ENCODE peak calls at places on chromosomes 13 and 19, in six cellular contexts. S is CD8-positive, alpha-beta T cell; B is psoas muscle; P is PC-3; H is spleen; R is GM12878. M is an unnamed sample.

GRCh38 chr19:1163934-1164683 is 10.0 kb downstream of the SBNO2 start:
- DNase-seq in H (peak; percentile 77), R (no peak), B (peak; percentile 60), P (no peak), S (no peak), M (no peak)

GRCh38 chr19:10112037-10112751 is 701 bp downstream of the P2RY11 start:
- DNase-seq in S (peak; percentile 39), R (no peak), B (no peak), P (peak; percentile 22), H (no peak), M (no peak)

GRCh38 chr13:114053026-114053425 is 79.2 kb upstream of the C13orf46 start:
- DNase-seq in H (no peak), R (no peak), B (no peak), P (no peak), S (no peak), M (no peak)

GRCh38 chr13:76953921-76954320 is 5.6 kb downstream of the ACOD1 start:
- DNase-seq in S (no peak), P (no peak), R (no peak), B (no peak), H (no peak), M (no peak)

GRCh38 chr19:52946322-52947310 is 16.1 kb downstream of the ZNF816 start:
- DNase-seq in H (no peak), P (peak; percentile 77), B (peak; percentile 64), S (no peak), R (no peak), M (no peak)

GRCh38 chr13:114067381-114067885 is 65.0 kb downstream of the RASA3 start:
- DNase-seq in H (no peak), P (peak; percentile 43), R (peak; percentile 87), S (no peak), B (no peak), M (peak; percentile 64)

GRCh38 chr13:99990045-99990977 is 8.7 kb downstream of the ZIC2 start:
- DNase-seq in B (no peak), R (no peak), S (no peak), P (no peak), H (no peak), M (no peak)

GRCh38 chr19:51994048-51994644 is 7.5 kb upstream of the ZNF350 start:
- DNase-seq in S (no peak), H (no peak), B (no peak), R (no peak), P (no peak), M (no peak)

GRCh38 chr19:29771708-29772415 is 39.9 kb upstream of the CCNE1 start:
- DNase-seq in P (peak; percentile 46), R (no peak), H (no peak), B (peak; percentile 34), S (peak; percentile 31), M (peak; percentile 18)

GRCh38 chr13:36713842-36714241 is 40.0 kb downstream of the SERTM1 start:
- DNase-seq in B (no peak), S (no peak), P (peak; percentile 7), R (no peak), H (no peak), M (no peak)

GRCh38 chr13:33204130-33204927 is 81.2 kb downstream of the STARD13 start:
- DNase-seq in B (peak; percentile 64), P (no peak), H (no peak), R (peak; percentile 78), S (no peak), M (no peak)

GRCh38 chr13:31774186-31774585 is 34.9 kb downstream of the RXFP2 start:
- DNase-seq in H (no peak), S (no peak), P (no peak), R (no peak), B (no peak), M (no peak)

GRCh38 chr13:22055259-22055658 is 384.4 kb downstream of the FGF9 start:
- DNase-seq in H (no peak), P (no peak), R (no peak), S (no peak), B (no peak), M (no peak)

GRCh38 chr13:90315061-90315460 is 1032.4 kb upstream of the MIR17HG start:
- DNase-seq in S (no peak), B (no peak), R (no peak), H (no peak), P (no peak), M (no peak)

GRCh38 chr19:43463381-43464088 is 1.9 kb downstream of the LYPD3 start:
- DNase-seq in R (peak; percentile 73), H (peak; percentile 99), S (peak; percentile 99), B (peak; percentile 95), P (peak; percentile 91), M (peak; percentile 87)

GRCh38 chr19:11136400-11137101 is 19.0 kb downstream of the SPC24 start:
- DNase-seq in P (no peak), R (no peak), H (no peak), B (no peak), S (no peak), M (peak; percentile 23)

GRCh38 chr19:4523306-4524110 is 5.2 kb upstream of the PLIN4 start:
- DNase-seq in S (no peak), B (peak; percentile 71), P (peak; percentile 61), R (no peak), H (peak; percentile 88), M (no peak)

GRCh38 chr19:18230941-18231734 is 4.9 kb upstream of the PDE4C start:
- DNase-seq in R (no peak), S (no peak), B (no peak), H (no peak), P (no peak), M (no peak)

GRCh38 chr19:18234194-18234593 is 8.0 kb upstream of the PDE4C start:
- DNase-seq in P (no peak), S (no peak), R (no peak), B (no peak), H (no peak), M (no peak)

GRCh38 chr19:18231775-18232174 is 5.5 kb upstream of the PDE4C start:
- DNase-seq in B (no peak), P (no peak), H (no peak), S (no peak), R (no peak), M (no peak)

GRCh38 chr19:18233224-18233825 is 7.1 kb upstream of the PDE4C start:
- DNase-seq in S (peak; percentile 53), R (no peak), B (peak; percentile 44), P (peak; percentile 69), H (no peak), M (peak; percentile 25)

DNA sequence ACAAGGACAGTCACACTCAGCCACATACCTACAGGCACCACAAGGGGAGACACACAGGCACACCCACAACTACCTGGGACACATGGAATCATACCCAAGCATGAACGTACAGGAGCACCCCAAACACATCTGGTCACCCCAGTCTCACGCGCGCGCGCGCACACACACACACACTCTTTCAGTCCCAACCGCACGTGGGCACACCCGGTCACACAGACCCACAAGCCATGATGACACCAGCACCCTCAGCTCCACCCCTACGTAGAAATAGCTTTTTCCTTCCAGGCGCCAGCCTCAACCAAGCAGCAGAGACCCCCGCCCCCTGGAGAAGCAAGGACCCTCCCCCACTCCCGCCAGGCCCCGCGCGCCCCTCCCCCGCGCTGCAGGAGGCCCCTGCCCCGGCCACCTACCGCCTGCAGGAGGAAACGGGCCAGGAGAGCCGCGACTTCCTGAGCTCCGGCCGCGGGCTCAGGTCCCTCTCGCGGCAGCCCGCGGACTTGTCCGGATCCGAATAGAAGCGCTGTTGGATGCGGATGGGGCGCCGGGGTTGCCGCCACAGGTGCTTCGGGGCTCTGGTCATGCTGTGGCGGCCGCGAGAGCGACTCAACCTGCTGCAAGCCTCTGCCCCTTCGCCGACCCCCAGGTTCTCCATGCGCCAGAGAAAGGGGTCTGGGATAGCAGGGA is 6.4 kb upstream of the PDE4C start:
- DNase-seq in P (no peak), S (no peak), B (no peak), R (no peak), H (no peak), M (no peak)
- TF ChIP-seq CTCF in P (no peak), S (no peak), B (no peak), R (no peak), H (no peak), M (no peak)

DNA sequence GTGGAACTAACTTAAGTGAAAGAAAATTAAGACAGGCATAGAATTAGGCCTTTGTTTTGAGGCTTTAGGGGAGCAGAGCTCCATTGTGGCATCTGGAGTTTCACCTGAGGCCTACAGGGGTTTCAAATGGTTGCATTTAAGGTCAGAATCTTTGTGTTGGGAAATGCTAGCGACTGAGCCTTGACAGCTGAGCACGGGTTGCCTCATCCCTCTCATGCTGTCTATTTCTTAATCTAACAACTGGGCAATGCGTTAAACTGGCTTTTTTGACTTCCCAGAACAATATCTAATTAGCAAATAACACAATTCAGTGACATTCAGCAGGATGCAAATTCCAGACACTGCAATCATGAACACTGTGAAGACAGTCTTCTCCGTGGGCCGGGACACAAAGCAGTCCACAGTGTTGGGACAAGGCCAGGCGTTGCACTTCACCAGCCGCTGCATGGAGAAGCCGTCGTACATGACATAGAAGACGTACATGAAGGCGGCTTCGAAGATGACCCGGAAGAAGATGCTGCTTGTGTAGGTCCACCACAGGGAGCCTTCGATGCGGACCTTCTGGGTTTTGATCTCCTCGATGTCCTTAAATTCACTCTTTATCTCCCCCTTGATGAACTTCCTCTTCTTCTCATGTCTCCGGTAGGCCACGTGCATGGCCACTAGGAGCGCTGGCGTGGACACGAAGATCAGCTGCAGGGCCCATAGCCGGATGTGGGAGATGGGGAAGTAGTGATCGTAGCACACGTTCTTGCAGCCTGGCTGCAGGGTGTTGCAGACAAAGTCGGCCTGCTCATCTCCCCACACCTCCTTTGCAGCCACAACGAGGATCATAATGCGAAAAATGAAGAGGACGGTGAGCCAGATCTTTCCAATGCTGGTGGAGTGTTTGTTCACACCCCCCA is 3.8 kb downstream of the GJB2 start:
- DNase-seq in H (no peak), B (no peak), S (no peak), R (no peak), P (no peak), M (peak; percentile 89)
- H3K27ac ChIP-seq in H (no peak overlapping the region), B (no peak overlapping the region), S (no peak overlapping the region), R (no peak overlapping the region), P (no peak overlapping the region), M (peak overlapping the region; percentile 59)

GRCh38 chr19:42459926-42460325 is 17.2 kb upstream of the CXCL17 start:
- DNase-seq in P (no peak), B (no peak), R (no peak), H (no peak), S (no peak), M (no peak)

GRCh38 chr19:42452590-42452989 is 9.8 kb upstream of the CXCL17 start:
- DNase-seq in P (no peak), B (no peak), H (no peak), R (no peak), S (no peak), M (peak; percentile 45)

GRCh38 chr19:42450314-42450934 is 7.7 kb upstream of the CXCL17 start:
- DNase-seq in S (peak; percentile 76), B (peak; percentile 70), H (peak; percentile 86), R (peak; percentile 84), P (peak; percentile 87), M (peak; percentile 78)

GRCh38 chr19:42455621-42456081 is 12.9 kb upstream of the CXCL17 start:
- DNase-seq in R (no peak), H (no peak), P (peak; percentile 93), S (no peak), B (no peak), M (peak; percentile 29)
- H3K4me3 ChIP-seq in R (no peak overlapping the region), H (no peak overlapping the region), P (no peak overlapping the region), S (no peak overlapping the region), B (no peak overlapping the region), M (no peak overlapping the region)

DNA sequence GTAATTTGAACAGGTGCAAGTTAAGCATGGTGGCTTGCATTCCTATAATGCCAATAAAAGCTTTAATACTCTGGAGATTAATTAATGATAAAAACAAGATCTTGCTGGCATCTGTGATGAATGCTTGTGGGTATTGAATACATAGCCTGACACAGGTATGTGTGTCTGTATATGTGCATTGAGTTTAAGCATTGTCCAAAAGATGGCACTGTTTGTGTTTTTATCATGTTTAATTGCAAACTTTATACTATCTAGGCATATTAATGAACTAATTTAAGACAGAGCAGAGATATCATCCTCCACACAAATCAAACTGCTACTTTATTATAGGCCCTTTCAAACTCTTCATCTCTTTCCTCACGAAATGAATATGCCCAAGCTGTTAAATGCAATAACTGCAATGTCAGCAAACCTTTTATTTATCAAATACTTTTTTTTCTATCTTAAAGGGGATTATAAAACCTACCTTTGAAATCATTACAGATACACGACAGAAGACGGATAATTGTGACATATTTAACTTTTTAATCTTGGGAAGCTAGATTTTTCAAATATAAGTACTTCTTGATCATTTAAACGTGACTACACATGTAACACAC is 86.5 kb downstream of the TNFSF11 start:
- DNase-seq in B (no peak), R (no peak), P (peak; percentile 26), S (no peak), H (no peak), M (no peak)
- TF ChIP-seq CTCF in B (no peak), R (no peak), P (peak; percentile 57), S (no peak), H (no peak), M (no peak)